ENCODE peak calls at places on chromosome 14, in six cellular contexts. One of them, this sample, is unnamed.

GRCh38 chr14:50001146-50001998 is 108.5 kb downstream of the ARF6 start:
- DNase-seq in OCI-LY7: peak; percentile 80
- DNase-seq in BE2C: no peak
- DNase-seq in AG09319: no peak
- DNase-seq in GM12865: peak; percentile 82
- DNase-seq in neural crest cell: no peak
- DNase-seq in this sample: peak; percentile 61

GRCh38 chr14:95841680-95842079 is 35.0 kb upstream of the TUNAR start:
- DNase-seq in OCI-LY7: no peak
- DNase-seq in BE2C: no peak
- DNase-seq in AG09319: no peak
- DNase-seq in GM12865: no peak
- DNase-seq in neural crest cell: no peak
- DNase-seq in this sample: no peak

GRCh38 chr14:60094306-60094897 is 2.7 kb downstream of the PCNX4 start:
- DNase-seq in OCI-LY7: peak; percentile 31
- DNase-seq in BE2C: no peak
- DNase-seq in AG09319: no peak
- DNase-seq in GM12865: peak; percentile 68
- DNase-seq in neural crest cell: no peak
- DNase-seq in this sample: no peak

GRCh38 chr14:94936411-94936892 is 166.5 kb upstream of the GSC start:
- DNase-seq in OCI-LY7: no peak
- DNase-seq in BE2C: peak; percentile 73
- DNase-seq in AG09319: peak; percentile 70
- DNase-seq in GM12865: no peak
- DNase-seq in neural crest cell: no peak
- DNase-seq in this sample: peak; percentile 76

GRCh38 chr14:57390806-57391562 is 598 bp downstream of the NAA30 start:
- DNase-seq in OCI-LY7: peak; percentile 52
- DNase-seq in BE2C: peak; percentile 40
- DNase-seq in AG09319: no peak
- DNase-seq in GM12865: peak; percentile 56
- DNase-seq in neural crest cell: peak; percentile 26
- DNase-seq in this sample: peak; percentile 55

GRCh38 chr14:104114421-104115130 is 23.8 kb upstream of the KIF26A start:
- DNase-seq in OCI-LY7: no peak
- DNase-seq in BE2C: no peak
- DNase-seq in AG09319: no peak
- DNase-seq in GM12865: no peak
- DNase-seq in neural crest cell: no peak
- DNase-seq in this sample: no peak

GRCh38 chr14:60665178-60665555 is 15.9 kb upstream of the SIX1 start:
- DNase-seq in OCI-LY7: no peak
- DNase-seq in BE2C: no peak
- DNase-seq in AG09319: no peak
- DNase-seq in GM12865: no peak
- DNase-seq in neural crest cell: no peak
- DNase-seq in this sample: no peak

GRCh38 chr14:58455593-58456265 is 28.2 kb downstream of the KIAA0586 start:
- DNase-seq in OCI-LY7: no peak
- DNase-seq in BE2C: no peak
- DNase-seq in AG09319: no peak
- DNase-seq in GM12865: no peak
- DNase-seq in neural crest cell: no peak
- DNase-seq in this sample: no peak

GRCh38 chr14:35331605-35332516 is 39.7 kb downstream of the PSMA6 start:
- DNase-seq in OCI-LY7: no peak
- DNase-seq in BE2C: no peak
- DNase-seq in AG09319: no peak
- DNase-seq in GM12865: peak; percentile 71
- DNase-seq in neural crest cell: no peak
- DNase-seq in this sample: peak; percentile 75

GRCh38 chr14:66379116-66379515 is 107.1 kb upstream of the CCDC196 start:
- DNase-seq in OCI-LY7: no peak
- DNase-seq in BE2C: no peak
- DNase-seq in AG09319: no peak
- DNase-seq in GM12865: no peak
- DNase-seq in neural crest cell: no peak
- DNase-seq in this sample: peak; percentile 89

GRCh38 chr14:85573406-85573805 is 43.5 kb downstream of the FLRT2 start:
- DNase-seq in OCI-LY7: no peak
- DNase-seq in BE2C: no peak
- DNase-seq in AG09319: no peak
- DNase-seq in GM12865: no peak
- DNase-seq in neural crest cell: no peak
- DNase-seq in this sample: no peak

GRCh38 chr14:86027990-86028389 is 498.0 kb downstream of the FLRT2 start:
- DNase-seq in OCI-LY7: no peak
- DNase-seq in BE2C: no peak
- DNase-seq in AG09319: no peak
- DNase-seq in GM12865: no peak
- DNase-seq in neural crest cell: no peak
- DNase-seq in this sample: no peak

GRCh38 chr14:63290741-63291286 is 27.9 kb downstream of the GPHB5 start:
- DNase-seq in OCI-LY7: no peak
- DNase-seq in BE2C: no peak
- DNase-seq in AG09319: no peak
- DNase-seq in GM12865: no peak
- DNase-seq in neural crest cell: no peak
- DNase-seq in this sample: no peak

GRCh38 chr14:77271113-77271710 is at the start of gene NGB:
- DNase-seq in OCI-LY7: no peak
- DNase-seq in BE2C: no peak
- DNase-seq in AG09319: no peak
- DNase-seq in GM12865: no peak
- DNase-seq in neural crest cell: no peak
- DNase-seq in this sample: no peak

GRCh38 chr14:101398011-101398410 is 163.3 kb upstream of the DIO3 start:
- DNase-seq in OCI-LY7: no peak
- DNase-seq in BE2C: no peak
- DNase-seq in AG09319: no peak
- DNase-seq in GM12865: no peak
- DNase-seq in neural crest cell: no peak
- DNase-seq in this sample: no peak

GRCh38 chr14:45810152-45810872 is 557.3 kb upstream of the MIS18BP1 start:
- DNase-seq in OCI-LY7: no peak
- DNase-seq in BE2C: no peak
- DNase-seq in AG09319: no peak
- DNase-seq in GM12865: peak; percentile 53
- DNase-seq in neural crest cell: no peak
- DNase-seq in this sample: no peak

GRCh38 chr14:74804219-74804825 is 41.2 kb downstream of the YLPM1 start:
- DNase-seq in OCI-LY7: peak; percentile 57
- DNase-seq in BE2C: peak; percentile 23
- DNase-seq in AG09319: peak; percentile 34
- DNase-seq in GM12865: peak; percentile 50
- DNase-seq in neural crest cell: no peak
- DNase-seq in this sample: no peak

GRCh38 chr14:54420478-54421116 is 20.6 kb downstream of the CNIH1 start:
- DNase-seq in OCI-LY7: peak; percentile 35
- DNase-seq in BE2C: peak; percentile 53
- DNase-seq in AG09319: no peak
- DNase-seq in GM12865: no peak
- DNase-seq in neural crest cell: peak; percentile 40
- DNase-seq in this sample: peak; percentile 13

GRCh38 chr14:80787876-80788275 is 153.7 kb downstream of the CEP128 start:
- DNase-seq in OCI-LY7: no peak
- DNase-seq in BE2C: no peak
- DNase-seq in AG09319: no peak
- DNase-seq in GM12865: no peak
- DNase-seq in neural crest cell: no peak
- DNase-seq in this sample: no peak

GRCh38 chr14:42437809-42438208 is 831.1 kb downstream of the LRFN5 start:
- DNase-seq in OCI-LY7: no peak
- DNase-seq in BE2C: no peak
- DNase-seq in AG09319: no peak
- DNase-seq in GM12865: no peak
- DNase-seq in neural crest cell: no peak
- DNase-seq in this sample: no peak

GRCh38 chr14:50804181-50804721 is 26.7 kb downstream of the NIN start:
- DNase-seq in OCI-LY7: no peak
- DNase-seq in BE2C: no peak
- DNase-seq in AG09319: no peak
- DNase-seq in GM12865: no peak
- DNase-seq in neural crest cell: no peak
- DNase-seq in this sample: no peak

GRCh38 chr14:77004711-77005460 is 23.6 kb downstream of the IRF2BPL start:
- DNase-seq in OCI-LY7: no peak
- DNase-seq in BE2C: no peak
- DNase-seq in AG09319: no peak
- DNase-seq in GM12865: no peak
- DNase-seq in neural crest cell: no peak
- DNase-seq in this sample: no peak

GRCh38 chr14:69863083-69863482 is 16.1 kb upstream of the SMOC1 start:
- DNase-seq in OCI-LY7: no peak
- DNase-seq in BE2C: no peak
- DNase-seq in AG09319: no peak
- DNase-seq in GM12865: no peak
- DNase-seq in neural crest cell: no peak
- DNase-seq in this sample: no peak

GRCh38 chr14:103099081-103099732 is 4.7 kb downstream of the EXOC3L4 start:
- DNase-seq in OCI-LY7: no peak
- DNase-seq in BE2C: no peak
- DNase-seq in AG09319: no peak
- DNase-seq in GM12865: no peak
- DNase-seq in neural crest cell: no peak
- DNase-seq in this sample: no peak

GRCh38 chr14:49975286-49975685 is 82.4 kb downstream of the ARF6 start:
- DNase-seq in OCI-LY7: no peak
- DNase-seq in BE2C: no peak
- DNase-seq in AG09319: peak; percentile 58
- DNase-seq in GM12865: no peak
- DNase-seq in neural crest cell: no peak
- DNase-seq in this sample: no peak

GRCh38 chr14:94110552-94111181 is at the start of gene IFI27:
- DNase-seq in OCI-LY7: no peak
- DNase-seq in BE2C: no peak
- DNase-seq in AG09319: peak; percentile 54
- DNase-seq in GM12865: no peak
- DNase-seq in neural crest cell: no peak
- DNase-seq in this sample: no peak

GRCh38 chr14:57754558-57754957 is 111.3 kb downstream of the SLC35F4 start:
- DNase-seq in OCI-LY7: no peak
- DNase-seq in BE2C: no peak
- DNase-seq in AG09319: no peak
- DNase-seq in GM12865: no peak
- DNase-seq in neural crest cell: no peak
- DNase-seq in this sample: no peak

GRCh38 chr14:105439710-105440553 is 20.3 kb downstream of the MTA1 start:
- DNase-seq in OCI-LY7: no peak
- DNase-seq in BE2C: peak; percentile 77
- DNase-seq in AG09319: no peak
- DNase-seq in GM12865: no peak
- DNase-seq in neural crest cell: no peak
- DNase-seq in this sample: no peak

GRCh38 chr14:94632305-94632590 is 20.1 kb downstream of the SERPINA3 start:
- DNase-seq in OCI-LY7: no peak
- DNase-seq in BE2C: no peak
- DNase-seq in AG09319: no peak
- DNase-seq in GM12865: no peak
- DNase-seq in neural crest cell: no peak
- DNase-seq in this sample: no peak

GRCh38 chr14:68462683-68463082 is 330.2 kb downstream of the ZFP36L1 start:
- DNase-seq in OCI-LY7: no peak
- DNase-seq in BE2C: no peak
- DNase-seq in AG09319: no peak
- DNase-seq in GM12865: no peak
- DNase-seq in neural crest cell: no peak
- DNase-seq in this sample: no peak
- TF ChIP-seq CTCF in OCI-LY7: no peak
- TF ChIP-seq CTCF in BE2C: no peak
- TF ChIP-seq CTCF in AG09319: peak; percentile 18
- TF ChIP-seq CTCF in GM12865: no peak
- TF ChIP-seq CTCF in neural crest cell: peak; percentile 41
- TF ChIP-seq CTCF in this sample: no peak

DNA sequence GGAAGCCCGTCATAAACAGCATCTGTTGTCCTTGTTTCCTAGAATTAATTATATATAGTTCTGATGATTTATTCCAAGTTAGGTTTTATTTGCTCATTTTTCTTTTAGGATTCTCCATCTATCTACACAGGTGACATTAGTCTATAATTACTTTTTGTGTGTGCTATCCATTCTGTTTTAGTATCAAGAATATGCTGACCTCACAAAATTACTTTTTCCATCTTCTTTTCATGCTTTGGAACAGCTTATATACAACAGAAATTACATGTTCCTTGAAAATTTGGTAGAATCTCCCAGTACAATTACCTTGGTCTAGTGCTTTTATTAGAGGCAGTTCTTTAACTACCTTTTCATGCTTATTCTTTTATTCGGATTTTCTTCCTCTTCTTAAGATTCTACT is 54.3 kb upstream of the CATSPERB start:
- DNase-seq in OCI-LY7: no peak
- DNase-seq in BE2C: no peak
- DNase-seq in AG09319: no peak
- DNase-seq in GM12865: no peak
- DNase-seq in neural crest cell: no peak
- DNase-seq in this sample: no peak
- TF ChIP-seq CTCF in OCI-LY7: no peak
- TF ChIP-seq CTCF in BE2C: no peak
- TF ChIP-seq CTCF in AG09319: no peak
- TF ChIP-seq CTCF in GM12865: no peak
- TF ChIP-seq CTCF in neural crest cell: no peak
- TF ChIP-seq CTCF in this sample: no peak

GRCh38 chr14:99063620-99064225 is 208.3 kb downstream of the BCL11B start:
- DNase-seq in OCI-LY7: no peak
- DNase-seq in BE2C: no peak
- DNase-seq in AG09319: no peak
- DNase-seq in GM12865: no peak
- DNase-seq in neural crest cell: no peak
- DNase-seq in this sample: no peak

GRCh38 chr14:99066378-99066777 is 205.6 kb downstream of the BCL11B start:
- DNase-seq in OCI-LY7: no peak
- DNase-seq in BE2C: no peak
- DNase-seq in AG09319: no peak
- DNase-seq in GM12865: no peak
- DNase-seq in neural crest cell: peak; percentile 61
- DNase-seq in this sample: no peak

GRCh38 chr14:99065551-99065950 is 206.4 kb downstream of the BCL11B start:
- DNase-seq in OCI-LY7: no peak
- DNase-seq in BE2C: no peak
- DNase-seq in AG09319: no peak
- DNase-seq in GM12865: no peak
- DNase-seq in neural crest cell: no peak
- DNase-seq in this sample: no peak

GRCh38 chr14:99062772-99063418 is 209.1 kb downstream of the BCL11B start:
- DNase-seq in OCI-LY7: no peak
- DNase-seq in BE2C: no peak
- DNase-seq in AG09319: no peak
- DNase-seq in GM12865: no peak
- DNase-seq in neural crest cell: no peak
- DNase-seq in this sample: no peak

GRCh38 chr14:99064262-99064954 is 207.6 kb downstream of the BCL11B start:
- DNase-seq in OCI-LY7: no peak
- DNase-seq in BE2C: no peak
- DNase-seq in AG09319: no peak
- DNase-seq in GM12865: no peak
- DNase-seq in neural crest cell: no peak
- DNase-seq in this sample: no peak
- TF ChIP-seq CTCF in OCI-LY7: no peak
- TF ChIP-seq CTCF in BE2C: no peak
- TF ChIP-seq CTCF in AG09319: no peak
- TF ChIP-seq CTCF in GM12865: no peak
- TF ChIP-seq CTCF in neural crest cell: no peak
- TF ChIP-seq CTCF in this sample: no peak

GRCh38 chr14:32913725-32914124 is 25.0 kb upstream of the NPAS3 start:
- DNase-seq in OCI-LY7: no peak
- DNase-seq in BE2C: no peak
- DNase-seq in AG09319: no peak
- DNase-seq in GM12865: no peak
- DNase-seq in neural crest cell: no peak
- DNase-seq in this sample: no peak
- TF ChIP-seq CTCF in OCI-LY7: no peak
- TF ChIP-seq CTCF in BE2C: peak; percentile 26
- TF ChIP-seq CTCF in AG09319: no peak
- TF ChIP-seq CTCF in GM12865: no peak
- TF ChIP-seq CTCF in neural crest cell: peak; percentile 56
- TF ChIP-seq CTCF in this sample: peak; percentile 23